ENCODE peak calls at places on chromosomes 13 and 19, in ten cellular contexts. V is HFFc6, U is natural killer cell, P is hepatocyte, Z is kidney epithelial cell, D is cardiac muscle cell, I is cardiac fibroblast, X is epithelial cell of esophagus, S is mammary epithelial cell, C is IMR-90. M is an unnamed sample.

GRCh38 chr19:50460161-50460765 is 16.0 kb upstream of the EMC10 start:
- DNase-seq in P (no peak), C (peak; percentile 50), D (peak; percentile 22), X (no peak), Z (peak; percentile 64), I (peak; percentile 56), V (peak; percentile 45), S (no peak), U (no peak), M (no peak)

GRCh38 chr13:22800726-22801401 is 379.9 kb upstream of the SGCG start:
- DNase-seq in P (no peak), I (peak; percentile 10), V (peak; percentile 0), Z (no peak), D (peak; percentile 12), U (no peak), C (peak; percentile 0), S (no peak), X (peak; percentile 7), M (no peak)

GRCh38 chr19:2702170-2703076 is at the start of gene GNG7:
- DNase-seq in Z (no peak), S (peak; percentile 71), C (peak; percentile 61), X (peak; percentile 86), P (peak; percentile 96), U (peak; percentile 91), D (peak; percentile 92), I (peak; percentile 72), V (peak; percentile 21), M (peak; percentile 54)

GRCh38 chr19:52230685-52231084 is 38.7 kb upstream of the ZNF766 start:
- DNase-seq in S (peak; percentile 33), P (no peak), D (no peak), U (no peak), V (no peak), Z (no peak), I (no peak), C (no peak), X (no peak), M (no peak)

GRCh38 chr19:2476451-2477140 is 669 bp downstream of the GADD45B start:
- DNase-seq in I (peak; percentile 73), P (peak; percentile 60), Z (no peak), X (peak; percentile 44), V (peak; percentile 16), S (peak; percentile 49), U (peak; percentile 62), D (peak; percentile 66), C (peak; percentile 74), M (no peak)

GRCh38 chr19:45716314-45717130 is 14.2 kb downstream of the FBXO46 start:
- DNase-seq in I (peak; percentile 38), P (peak; percentile 60), V (no peak), X (peak; percentile 51), S (peak; percentile 50), U (no peak), D (peak; percentile 46), C (no peak), Z (no peak), M (no peak)

GRCh38 chr19:48955308-48955958 is 758 bp downstream of the BAX start:
- DNase-seq in I (no peak), X (no peak), Z (no peak), V (no peak), U (no peak), S (no peak), C (no peak), P (no peak), D (no peak), M (no peak)

GRCh38 chr13:21147827-21148226 is 28.5 kb downstream of the SKA3 start:
- DNase-seq in P (no peak), U (no peak), I (no peak), V (no peak), D (no peak), X (no peak), S (no peak), Z (no peak), C (no peak), M (no peak)

GRCh38 chr13:24943136-24943535 is 152.8 kb upstream of the PABPC3 start:
- DNase-seq in P (no peak), Z (no peak), U (no peak), C (no peak), S (no peak), D (no peak), V (no peak), X (no peak), I (no peak), M (no peak)

GRCh38 chr13:75319244-75319643 is 162.7 kb downstream of the TBC1D4 start:
- DNase-seq in I (peak; percentile 71), X (peak; percentile 10), C (peak; percentile 63), V (peak; percentile 19), Z (no peak), U (no peak), D (no peak), P (no peak), S (peak; percentile 41), M (no peak)

GRCh38 chr19:4638330-4638729 is 986 bp upstream of the TNFAIP8L1 start:
- DNase-seq in C (no peak), U (no peak), D (peak; percentile 41), I (peak; percentile 43), P (no peak), X (no peak), V (no peak), S (no peak), Z (no peak), M (no peak)

GRCh38 chr13:52862358-52863206 is 14.1 kb upstream of the PCDH8 start:
- DNase-seq in U (no peak), C (no peak), S (no peak), Z (no peak), V (no peak), I (no peak), P (no peak), D (peak; percentile 8), X (peak; percentile 41), M (no peak)

GRCh38 chr13:94966380-94966779 is 254.0 kb upstream of the SOX21 start:
- DNase-seq in S (no peak), Z (no peak), D (no peak), V (no peak), U (no peak), I (no peak), X (no peak), P (no peak), C (no peak), M (no peak)

GRCh38 chr13:71137106-71137505 is 729.9 kb downstream of the DACH1 start:
- DNase-seq in V (no peak), C (no peak), I (no peak), U (no peak), P (no peak), S (no peak), D (no peak), X (no peak), Z (no peak), M (no peak)

DNA sequence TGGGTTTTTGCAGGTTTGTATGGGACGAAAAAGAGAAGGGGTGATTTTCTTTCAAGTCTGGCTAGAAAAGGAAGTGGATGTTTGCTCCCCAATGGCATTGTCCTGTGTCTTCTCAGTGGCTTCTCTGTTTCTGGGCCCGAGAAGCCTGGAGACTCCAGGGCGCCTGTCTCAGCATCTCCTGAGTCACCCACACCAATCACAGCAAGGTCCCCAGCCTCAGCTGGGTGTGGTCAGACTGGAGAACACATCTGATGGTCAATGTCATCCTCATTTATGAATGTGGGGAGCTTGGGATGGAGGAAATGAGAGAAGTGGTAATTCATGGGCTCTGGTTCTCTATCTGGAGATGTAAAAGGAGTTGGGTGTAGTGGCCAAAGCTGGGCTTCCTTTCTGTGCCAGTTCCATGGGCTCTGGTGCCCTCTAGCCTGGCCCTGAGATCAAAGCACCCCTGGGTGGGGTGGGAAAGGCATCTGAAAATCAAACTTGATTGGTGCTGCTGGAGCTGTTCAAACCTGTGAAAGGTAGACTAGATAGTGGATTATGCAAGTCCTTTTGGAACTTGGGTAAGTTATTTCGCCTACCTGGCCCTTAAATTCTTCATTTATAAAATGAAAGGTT is 13.4 kb downstream of the RASL11A start:
- DNase-seq in P (no peak), Z (no peak), D (peak; percentile 44), C (no peak), U (no peak), V (peak; percentile 30), S (no peak), X (peak; percentile 15), I (peak; percentile 39), M (no peak)
- TF ChIP-seq CTCF in P (no peak), Z (peak; percentile 48), D (peak; percentile 43), C (peak; percentile 50), U (no peak), V (peak; percentile 66), S (peak; percentile 34), X (peak; percentile 22), I (peak; percentile 38), M (peak; percentile 68)

DNA sequence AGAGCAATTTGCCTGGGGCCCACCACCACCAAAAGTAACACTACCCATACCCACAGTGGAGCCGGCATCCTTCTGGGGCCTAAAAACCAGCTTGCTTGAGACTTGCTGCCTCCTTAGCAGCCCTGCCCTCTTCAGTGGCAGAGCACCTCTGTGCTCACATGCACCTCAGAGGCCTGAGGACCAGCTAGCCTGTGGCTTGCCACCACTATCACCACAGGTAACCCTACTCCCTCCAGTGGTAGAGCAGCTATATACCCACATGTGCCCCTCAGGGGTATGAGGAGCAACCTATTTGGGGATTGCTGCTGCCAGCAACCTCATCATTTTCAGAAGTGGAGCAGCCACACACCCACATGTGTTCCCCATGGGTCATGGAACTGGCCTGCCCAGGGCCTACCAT is 111.4 kb upstream of the SPRY2 start:
- DNase-seq in U (no peak), I (no peak), S (no peak), X (no peak), V (no peak), Z (no peak), P (no peak), C (no peak), D (no peak), M (no peak)
- TF ChIP-seq CTCF in U (no peak), I (no peak), S (no peak), X (no peak), V (no peak), Z (no peak), P (no peak), C (no peak), D (no peak), M (no peak)

GRCh38 chr13:104385409-104385808 is 1319.2 kb upstream of the SLC10A2 start:
- DNase-seq in C (peak; percentile 56), Z (peak; percentile 37), S (peak; percentile 84), P (no peak), I (peak; percentile 71), U (no peak), X (peak; percentile 80), V (no peak), D (peak; percentile 68), M (no peak)
- TF ChIP-seq CTCF in C (no peak), Z (no peak), S (no peak), P (no peak), I (no peak), U (no peak), X (no peak), V (no peak), D (no peak), M (no peak)

DNA sequence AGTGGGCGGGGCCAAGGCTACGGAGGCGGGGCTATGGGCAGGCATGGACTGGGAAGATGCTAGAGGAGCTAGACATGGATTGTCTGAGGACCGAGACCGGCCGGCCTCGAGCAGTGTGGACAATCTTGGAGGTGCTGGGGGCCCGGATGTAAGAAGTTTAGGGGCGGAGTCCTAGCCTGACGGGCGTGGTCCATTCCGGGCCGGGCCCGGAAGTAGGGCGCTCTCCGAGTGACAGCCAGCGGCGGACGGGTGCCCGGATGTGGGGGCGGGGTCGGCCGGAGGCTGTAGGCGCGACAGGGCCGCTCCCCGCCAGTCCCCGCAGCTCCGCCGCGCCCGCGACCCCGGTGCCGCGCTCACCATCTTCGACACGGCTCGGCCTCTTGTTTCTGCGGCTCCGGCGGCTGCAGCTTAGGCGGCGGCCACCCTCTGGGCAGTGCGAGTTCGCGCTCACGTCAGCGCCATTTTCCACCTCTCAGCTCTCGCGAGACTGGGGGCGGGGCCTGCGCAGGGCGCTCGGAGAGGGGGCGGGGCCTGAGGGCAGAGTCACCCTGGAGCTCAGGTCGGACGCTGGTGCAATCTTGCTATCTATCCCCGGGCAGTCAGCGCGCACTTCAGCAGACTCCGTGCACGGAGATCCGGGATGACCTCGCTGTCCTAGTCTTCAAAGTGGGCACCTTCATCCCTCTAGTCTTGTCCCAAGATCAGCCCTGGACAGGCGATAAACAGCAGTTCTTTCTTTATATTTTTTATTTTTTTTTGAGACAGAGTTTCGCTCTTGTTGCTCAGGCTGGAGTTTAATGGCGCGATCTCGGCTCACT is at the start of gene ZNF414:
- DNase-seq in Z (peak; percentile 84), C (peak; percentile 95), V (peak; percentile 97), S (peak; percentile 97), X (peak; percentile 94), P (peak; percentile 98), U (peak; percentile 99), I (peak; percentile 98), D (peak; percentile 98), M (peak; percentile 91)
- TF ChIP-seq CTCF in Z (no peak), C (no peak), V (no peak), S (no peak), X (no peak), P (no peak), U (no peak), I (no peak), D (no peak), M (no peak)

M was measured in AG09319.